ENCODE peak calls at places on chromosomes 13 and 19, in six cellular contexts. A is GM12891, H is GM12878, S is K562, C is H1, N is HepG2. K is an unnamed sample.
A peak's percentile ranks its signal among the peaks of the same experiment; 100 is the strongest.

GRCh38 chr19:7527516-7528191 is 5.2 kb downstream of the MCOLN1 start:
- DNase-seq in A (no peak), S (no peak), N (no peak), H (no peak), C (no peak), K (no peak)

GRCh38 chr19:56333506-56333905 is 18.9 kb upstream of the ZSCAN5A start:
- DNase-seq in S (peak; percentile 58), C (peak; percentile 49), A (no peak), N (peak; percentile 67), H (no peak), K (no peak)

GRCh38 chr19:51479531-51480331 is 1.4 kb downstream of the CEACAM18 start:
- DNase-seq in C (no peak), H (no peak), A (no peak), N (no peak), S (no peak), K (no peak)

GRCh38 chr19:52566588-52566987 is 3.5 kb upstream of the ZNF701 start:
- DNase-seq in C (no peak), H (no peak), S (peak; percentile 14), A (no peak), N (no peak), K (no peak)

GRCh38 chr13:34103854-34104253 is 285.9 kb downstream of the RFC3 start:
- DNase-seq in N (peak; percentile 5), A (no peak), S (no peak), H (no peak), C (no peak), K (no peak)

GRCh38 chr19:11539495-11540365 is 1.1 kb downstream of the CNN1 start:
- DNase-seq in C (peak; percentile 63), H (no peak), A (no peak), S (peak; percentile 86), N (no peak), K (no peak)

GRCh38 chr19:18117692-18118378 is 20.3 kb downstream of the MAST3 start:
- DNase-seq in S (peak; percentile 99), A (peak; percentile 99), C (peak; percentile 97), N (peak; percentile 71), H (no peak), K (peak; percentile 98)

GRCh38 chr13:58080806-58081205 is 449.3 kb downstream of the PCDH17 start:
- DNase-seq in N (no peak), C (no peak), A (no peak), H (no peak), S (no peak), K (no peak)

GRCh38 chr13:95536629-95537241 is 15.8 kb upstream of the CLDN10 start:
- DNase-seq in S (no peak), H (no peak), A (no peak), N (no peak), C (no peak), K (no peak)

GRCh38 chr13:100235311-100235901 is 146.5 kb downstream of the PCCA start:
- DNase-seq in C (no peak), S (peak; percentile 25), H (no peak), A (no peak), N (peak; percentile 60), K (no peak)

GRCh38 chr13:72662548-72662947 is 64.9 kb downstream of the MZT1 start:
- DNase-seq in S (no peak), C (no peak), H (no peak), N (no peak), A (no peak), K (no peak)

GRCh38 chr13:50170447-50171037 is 155.3 kb downstream of the KCNRG start:
- DNase-seq in N (no peak), A (no peak), H (no peak), C (no peak), S (no peak), K (no peak)

GRCh38 chr19:2327773-2328400 is 499 bp downstream of the LSM7 start:
- DNase-seq in C (no peak), N (peak; percentile 32), A (peak; percentile 71), S (peak; percentile 64), H (peak; percentile 86), K (peak; percentile 62)

GRCh38 chr19:40908981-40909380 is 26.9 kb upstream of the CYP2A7 start:
- DNase-seq in S (no peak), A (no peak), H (no peak), N (no peak), C (no peak), K (no peak)

GRCh38 chr13:42612021-42612765 is 38.2 kb downstream of the TNFSF11 start:
- DNase-seq in N (no peak), S (no peak), A (no peak), C (no peak), H (no peak), K (no peak)

GRCh38 chr13:24008679-24009078 is 111.4 kb upstream of the C1QTNF9B start:
- DNase-seq in S (no peak), N (no peak), H (no peak), C (no peak), A (no peak), K (no peak)

GRCh38 chr19:54574051-54574450 is 461 bp downstream of the LILRA2 start:
- DNase-seq in A (no peak), N (no peak), S (no peak), H (no peak), C (no peak), K (no peak)

GRCh38 chr19:11963566-11964355 is 1.1 kb upstream of the ZNF763 start:
- DNase-seq in C (peak; percentile 87), S (peak; percentile 52), A (peak; percentile 53), N (peak; percentile 56), H (peak; percentile 31), K (peak; percentile 49)

GRCh38 chr13:18993884-18994660 is 187.6 kb downstream of the TUBA3C start:
- DNase-seq in H (no peak), A (no peak), N (no peak), S (no peak), C (no peak), K (no peak)

GRCh38 chr13:76481738-76482137 is 404.5 kb downstream of the KCTD12 start:
- DNase-seq in N (no peak), S (no peak), H (no peak), A (no peak), C (no peak), K (no peak)

GRCh38 chr19:18049390-18049789 is 37.3 kb downstream of the IL12RB1 start:
- DNase-seq in N (no peak), S (no peak), C (no peak), H (no peak), A (no peak), K (no peak)

GRCh38 chr19:49688531-49689132 is 762 bp upstream of the ADM5 start:
- DNase-seq in S (no peak), A (no peak), C (peak; percentile 76), H (no peak), N (no peak), K (no peak)

GRCh38 chr13:63492604-63493003 is 2077.0 kb upstream of the PCDH20 start:
- DNase-seq in H (no peak), N (no peak), A (no peak), S (no peak), C (no peak), K (no peak)

GRCh38 chr13:113405481-113406300 is 41.8 kb upstream of the GRTP1 start:
- DNase-seq in N (no peak), H (no peak), S (no peak), A (no peak), C (no peak), K (no peak)

GRCh38 chr13:97018029-97018819 is 23.9 kb upstream of the OXGR1 start:
- DNase-seq in A (no peak), H (no peak), N (peak; percentile 36), S (peak; percentile 16), C (peak; percentile 58), K (no peak)

GRCh38 chr13:49307365-49307764 is 59.6 kb downstream of the CDADC1 start:
- DNase-seq in H (no peak), C (no peak), S (no peak), N (no peak), A (no peak), K (no peak)

GRCh38 chr13:85519363-85519762 is 279.9 kb downstream of the SLITRK6 start:
- DNase-seq in A (no peak), S (no peak), C (no peak), N (no peak), H (no peak), K (no peak)

GRCh38 chr19:39805120-39805519 is 26.5 kb downstream of the LEUTX start:
- DNase-seq in C (no peak), N (no peak), H (no peak), S (no peak), A (no peak), K (no peak)

GRCh38 chr19:49200238-49200862 is 42.8 kb downstream of the TRPM4 start:
- DNase-seq in C (no peak), A (no peak), S (peak; percentile 96), H (no peak), N (no peak), K (no peak)

GRCh38 chr13:50635504-50635903 is 208.0 kb downstream of the DLEU7 start:
- DNase-seq in C (no peak), N (no peak), A (no peak), H (peak; percentile 42), S (no peak), K (no peak)

GRCh38 chr13:40399756-40400155 is 266.7 kb downstream of the FOXO1 start:
- DNase-seq in A (no peak), H (no peak), S (no peak), C (no peak), N (no peak), K (no peak)

GRCh38 chr19:10501971-10502523 is 1.1 kb downstream of the KEAP1 start:
- DNase-seq in A (peak; percentile 59), H (no peak), S (peak; percentile 42), N (peak; percentile 33), C (peak; percentile 71), K (peak; percentile 67)

GRCh38 chr13:100533588-100534041 is 55.0 kb downstream of the GGACT start:
- DNase-seq in C (peak; percentile 45), S (no peak), A (no peak), H (no peak), N (peak; percentile 31), K (no peak)

GRCh38 chr19:43743059-43743458 is 11.7 kb downstream of the SMG9 start:
- DNase-seq in C (no peak), H (no peak), N (no peak), A (no peak), S (no peak), K (no peak)
- TF ChIP-seq TAF1 in C (no peak), H (no peak), N (no peak), A (no peak), S (no peak), K (no peak)

DNA sequence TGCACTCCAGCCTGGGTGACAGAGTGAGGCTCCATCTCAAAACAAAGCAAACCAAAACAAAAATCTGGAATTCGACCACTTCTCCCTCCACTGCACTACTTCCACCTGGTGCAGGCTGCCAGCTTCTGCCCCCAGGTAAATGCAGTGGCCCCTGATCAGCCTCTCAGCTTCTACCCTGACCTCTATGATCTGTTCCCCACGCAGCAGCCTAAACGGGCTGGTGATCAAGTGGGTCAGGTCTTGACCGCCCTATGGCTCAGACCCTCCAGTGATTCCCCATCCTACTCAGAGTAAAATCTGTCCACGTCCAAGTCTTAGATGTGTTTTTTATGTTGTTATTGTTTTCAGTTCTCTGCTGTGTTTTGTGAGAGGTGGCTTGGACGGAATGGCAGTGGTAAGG is 163.9 kb downstream of the KCTD15 start:
- DNase-seq in N (no peak), A (no peak), H (no peak), S (no peak), C (peak; percentile 32), K (no peak)
- TF ChIP-seq POLR2A in N (no peak), A (no peak), H (no peak), S (no peak), C (no peak), K (no peak)

GRCh38 chr19:45814851-45815481 is at the start of gene RSPH6A:
- DNase-seq in A (no peak), S (no peak), C (peak; percentile 76), H (no peak), N (no peak), K (no peak)
- TF ChIP-seq TAF1 in A (no peak), S (no peak), C (peak; percentile 11), H (no peak), N (no peak), K (no peak)

GRCh38 chr13:44854264-44855060 is 134.8 kb downstream of the NUFIP1 start:
- DNase-seq in N (peak; percentile 62), C (no peak), H (no peak), S (no peak), A (no peak), K (no peak)
- TF ChIP-seq POLR2A in N (no peak), C (no peak), H (no peak), S (no peak), A (no peak), K (no peak)

K was measured in GM12892.